ENCODE peak calls at places on chromosomes 7 and 10, in five cellular contexts. W is H9, P is GM12864, F is esophagus squamous epithelium, L is ovary. N is an unnamed sample.

GRCh38 chr7:12754179-12754578 is 66.7 kb downstream of the ARL4A start:
- DNase-seq in F (no peak), P (no peak), W (no peak), L (no peak), N (no peak)

GRCh38 chr7:41930538-41931262 is 227.8 kb upstream of the INHBA start:
- DNase-seq in P (no peak), L (no peak), W (no peak), F (no peak), N (no peak)

GRCh38 chr10:29375888-29376287 is 87.0 kb downstream of the LYZL1 start:
- DNase-seq in P (no peak), W (no peak), L (no peak), F (no peak), N (no peak)

GRCh38 chr7:139696547-139696946 is 81.3 kb downstream of the HIPK2 start:
- DNase-seq in P (no peak), L (no peak), F (no peak), W (no peak), N (peak)

GRCh38 chr7:37481154-37481553 is 32.5 kb upstream of the ELMO1 start:
- DNase-seq in P (no peak), L (no peak), W (no peak), F (no peak), N (no peak)

GRCh38 chr10:6385683-6386082 is 183.0 kb downstream of the PFKFB3 start:
- DNase-seq in L (no peak), W (no peak), P (no peak), F (no peak), N (no peak)

GRCh38 chr7:25073451-25073850 is 51.6 kb downstream of the CYCS start:
- DNase-seq in W (no peak), F (no peak), L (peak), P (no peak), N (no peak)

GRCh38 chr7:134552105-134552504 is 3.2 kb downstream of the AKR1B15 start:
- DNase-seq in W (peak), F (no peak), L (no peak), P (no peak), N (no peak)

GRCh38 chr10:52540479-52540984 is 226.5 kb downstream of the DKK1 start:
- DNase-seq in F (no peak), W (no peak), L (no peak), P (no peak), N (no peak)

GRCh38 chr10:43679509-43679908 is 30.8 kb upstream of the ZNF32 start:
- DNase-seq in F (no peak), L (no peak), W (no peak), P (no peak), N (no peak)

GRCh38 chr7:35705932-35706461 is 11.1 kb upstream of the HERPUD2 start:
- DNase-seq in W (no peak), F (no peak), P (no peak), L (no peak), N (no peak)

GRCh38 chr10:11520892-11521291 is 90.6 kb downstream of the USP6NL start:
- DNase-seq in P (no peak), L (no peak), W (no peak), F (no peak), N (no peak)

GRCh38 chr10:33132626-33133025 is 174.6 kb upstream of the ITGB1 start:
- DNase-seq in L (no peak), F (no peak), W (peak), P (no peak), N (no peak)

GRCh38 chr10:133143200-133143533 is 16.9 kb upstream of the KNDC1 start:
- DNase-seq in L (peak), F (no peak), P (no peak), W (peak), N (no peak)

GRCh38 chr10:48501806-48502771 is 102.8 kb downstream of the ARHGAP22 start:
- DNase-seq in P (no peak), L (peak), W (peak), F (no peak), N (no peak)

GRCh38 chr10:86066696-86067095 is 299.9 kb downstream of the GRID1 start:
- DNase-seq in L (no peak), F (no peak), P (no peak), W (no peak), N (no peak)

GRCh38 chr7:17131060-17131345 is 167.4 kb upstream of the AHR start:
- DNase-seq in L (no peak), P (no peak), F (no peak), W (no peak), N (no peak)

GRCh38 chr7:151757274-151757673 is 119.6 kb downstream of the PRKAG2 start:
- DNase-seq in F (no peak), W (no peak), L (no peak), P (no peak), N (no peak)

GRCh38 chr10:66467042-66467441 is 458.8 kb upstream of the LRRTM3 start:
- DNase-seq in W (no peak), L (no peak), F (no peak), P (no peak), N (no peak)

GRCh38 chr10:114694062-114694461 is 36.0 kb upstream of the ABLIM1 start:
- DNase-seq in L (no peak), P (no peak), W (no peak), F (no peak), N (no peak)

GRCh38 chr7:105153531-105153930 is 139.5 kb downstream of the KMT2E start:
- DNase-seq in P (no peak), W (no peak), F (no peak), L (no peak), N (no peak)

DNA sequence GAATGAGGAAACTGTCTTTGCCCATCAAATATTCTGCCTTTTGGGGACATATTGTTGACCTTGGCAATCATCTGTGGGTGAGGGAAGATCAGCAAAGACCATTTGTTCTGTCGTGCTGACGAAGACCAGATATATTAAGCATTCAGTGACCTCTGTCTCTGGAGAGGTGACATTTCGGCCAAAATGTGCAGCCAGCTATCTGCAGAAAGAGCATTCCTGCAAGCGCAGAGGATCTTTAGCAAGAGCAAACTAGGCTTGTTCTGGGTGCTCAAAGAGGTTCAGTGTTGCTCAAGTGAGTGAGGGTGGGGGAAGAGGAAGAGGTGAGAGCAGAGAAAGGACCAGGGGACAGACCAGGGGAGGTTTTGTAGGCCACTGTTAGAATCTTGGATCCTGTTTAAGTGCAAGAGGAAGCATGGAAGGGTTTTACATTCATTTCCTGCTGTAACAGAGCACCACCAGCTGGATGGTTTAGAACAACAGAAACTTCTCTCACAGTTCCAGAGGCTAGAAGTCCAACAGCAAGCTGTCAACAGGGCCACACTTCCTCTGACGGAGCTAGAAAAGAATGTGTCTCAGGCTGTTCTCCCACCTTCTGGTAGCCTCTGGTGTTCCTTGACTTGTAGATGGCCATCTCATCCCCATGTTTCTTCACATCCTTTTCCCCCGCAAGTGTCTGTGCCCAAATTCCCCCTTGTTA is 11.2 kb downstream of the C10orf120 start:
- DNase-seq in F (no peak), W (no peak), P (no peak), L (no peak), N (no peak)
- TF ChIP-seq CTCF in F (no peak), W (no peak), P (no peak), L (no peak), N (no peak)

GRCh38 chr10:119404719-119405504 is 137.6 kb downstream of the RGS10 start:
- DNase-seq in P (no peak), F (no peak), L (no peak), W (no peak), N (no peak)

GRCh38 chr10:119405505-119405807 is 137.1 kb downstream of the RGS10 start:
- DNase-seq in P (no peak), W (no peak), F (no peak), L (no peak), N (no peak)

GRCh38 chr10:119401671-119402395 is 140.7 kb downstream of the RGS10 start:
- DNase-seq in F (no peak), P (no peak), W (no peak), L (peak), N (no peak)

GRCh38 chr10:119406137-119406536 is 136.4 kb downstream of the RGS10 start:
- DNase-seq in F (no peak), W (no peak), P (no peak), L (no peak), N (no peak)

DNA sequence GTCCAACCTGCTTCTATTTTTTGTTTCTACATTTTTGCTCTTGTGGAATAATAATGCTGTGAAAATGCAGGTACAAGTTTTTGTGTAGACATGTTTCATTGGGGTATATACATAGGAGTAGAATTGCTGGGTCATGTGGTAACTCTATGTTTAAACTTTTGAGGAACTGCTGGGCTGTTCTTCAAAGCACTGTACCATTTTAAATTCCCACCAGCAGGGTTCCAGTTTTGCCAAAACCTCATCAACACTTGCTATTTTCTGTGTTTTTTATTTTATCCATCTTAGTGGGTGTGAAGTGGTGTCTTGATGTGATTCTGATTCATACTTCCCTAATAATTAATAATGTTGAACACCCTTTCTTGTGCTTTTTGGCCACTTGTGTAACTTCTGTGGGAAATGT is 138.6 kb downstream of the RGS10 start:
- DNase-seq in F (no peak), W (no peak), P (no peak), L (no peak), N (no peak)
- TF ChIP-seq CTCF in F (no peak), W (no peak), P (no peak), L (no peak), N (no peak)

DNA sequence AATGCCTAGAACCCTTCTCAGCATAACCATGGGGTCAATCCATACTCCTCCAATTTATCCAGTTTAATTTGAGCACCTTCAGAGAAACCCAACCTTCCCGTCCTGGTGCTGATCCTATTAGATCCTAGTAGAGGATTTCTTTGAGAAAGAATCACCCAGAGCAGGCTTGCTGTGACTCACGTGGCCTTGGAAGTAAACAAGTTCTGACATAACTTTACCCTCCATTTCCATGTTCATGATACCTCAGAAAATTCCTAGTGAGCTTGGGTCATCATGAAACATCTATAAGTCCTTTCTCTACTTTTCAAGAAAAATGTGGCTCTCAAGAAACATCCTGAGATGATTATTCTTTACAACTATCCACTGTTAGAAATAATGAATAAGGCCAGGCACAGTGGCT is 71.7 kb downstream of the PRLHR start:
- DNase-seq in W (no peak), L (no peak), F (no peak), P (no peak), N (no peak)
- TF ChIP-seq CTCF in W (no peak), L (no peak), F (no peak), P (no peak), N (no peak)

DNA sequence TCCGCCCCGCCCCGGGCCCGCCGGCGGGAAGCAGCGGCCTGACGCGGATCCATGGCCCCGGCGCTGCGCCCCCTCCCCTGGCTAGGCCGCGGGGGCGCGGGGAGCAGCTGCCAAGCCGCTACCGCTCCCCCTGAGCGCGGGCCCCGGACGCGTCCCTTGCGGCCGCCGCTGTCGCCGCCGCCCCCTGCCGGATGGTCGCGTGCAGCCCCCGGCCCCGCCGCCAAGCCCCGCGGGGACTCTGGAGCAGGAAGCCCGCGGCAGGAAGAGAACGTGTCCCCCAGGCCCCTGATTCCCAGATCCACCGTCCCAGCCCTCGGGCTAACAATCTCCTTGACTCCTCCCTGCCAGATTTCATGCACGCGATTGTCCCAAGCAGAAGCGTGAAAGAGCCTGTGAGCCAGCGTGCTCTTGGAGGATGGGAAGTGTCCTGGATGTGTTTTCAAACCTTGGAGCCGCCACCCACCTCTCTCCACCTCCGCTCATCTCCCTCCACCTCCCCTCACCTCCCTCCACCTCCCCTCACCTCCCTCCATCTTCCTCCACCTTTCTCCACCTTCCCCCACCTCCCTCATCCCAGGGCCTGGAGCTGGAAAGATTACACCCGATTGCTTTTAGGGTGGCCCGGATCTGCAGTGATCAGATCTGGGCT is 419 bp upstream of the PRTFDC1 start:
- DNase-seq in W (peak), P (no peak), L (peak), F (no peak), N (peak)
- TF ChIP-seq CTCF in W (peak), P (peak), L (peak), F (peak), N (peak)

DNA sequence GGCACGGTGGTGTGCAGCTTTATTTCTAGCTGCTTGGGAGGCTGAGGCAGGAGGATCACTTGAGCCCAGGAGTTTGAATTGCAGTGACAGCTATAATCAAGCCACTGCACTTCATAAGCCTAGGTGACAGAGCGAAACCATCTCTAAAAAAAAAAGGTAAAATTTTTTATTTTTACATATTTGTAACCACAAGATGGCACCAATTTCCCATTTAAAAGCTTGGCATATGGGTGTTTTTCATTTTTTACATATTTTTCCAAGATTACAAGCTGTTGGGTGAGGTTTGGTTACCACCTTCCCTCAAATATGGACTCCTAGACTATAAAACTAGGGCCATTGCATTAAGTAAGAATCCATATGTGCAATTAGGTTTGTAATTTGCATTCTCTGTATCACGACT is 129.2 kb upstream of the ACBD5 start:
- DNase-seq in P (no peak), W (no peak), F (no peak), L (no peak), N (no peak)
- TF ChIP-seq CTCF in P (no peak), W (peak), F (no peak), L (no peak), N (no peak)

N was measured in GM20000.